ENCODE peak calls at places on chromosomes 11 and 22, in seven cellular contexts. V is osteocyte, K is body of pancreas, G is right lobe of liver, H is left ventricle myocardium inferior, U is thyroid gland, J is nephron progenitor cell. B is an unnamed sample.

GRCh38 chr22:39268645-39269044 is 23.9 kb upstream of the PDGFB start:
- DNase-seq in J (no peak), K (no peak), V (no peak), G (no peak), U (no peak), H (no peak), B (no peak)

GRCh38 chr11:102798012-102798746 is at the start of gene MMP1:
- DNase-seq in U (no peak), J (no peak), V (no peak), H (no peak), K (no peak), G (no peak), B (no peak)

GRCh38 chr11:121106812-121107211 is 5.8 kb downstream of the TECTA start:
- DNase-seq in U (no peak), V (no peak), H (no peak), K (no peak), J (no peak), G (no peak), B (no peak)

GRCh38 chr11:77506857-77507256 is 33.0 kb upstream of the PAK1 start:
- DNase-seq in H (no peak), G (no peak), V (no peak), K (no peak), J (no peak), U (no peak), B (no peak)

GRCh38 chr11:103091441-103091809 is 535 bp downstream of the DCUN1D5 start:
- DNase-seq in U (peak), G (peak), V (no peak), K (peak), J (peak), H (peak), B (peak)

GRCh38 chr22:43774318-43774717 is 37.8 kb downstream of the EFCAB6 start:
- DNase-seq in J (no peak), U (no peak), V (no peak), G (no peak), H (no peak), K (no peak), B (no peak)

GRCh38 chr11:35752115-35752514 is 89.5 kb downstream of the TRIM44 start:
- DNase-seq in V (no peak), U (no peak), J (no peak), G (no peak), H (no peak), K (no peak), B (no peak)

GRCh38 chr11:92837595-92837994 is 131.9 kb upstream of the MTNR1B start:
- DNase-seq in V (no peak), J (no peak), U (no peak), G (no peak), H (no peak), K (no peak), B (no peak)

GRCh38 chr11:57426439-57426753 is 525 bp downstream of the SLC43A3 start:
- DNase-seq in K (no peak), U (no peak), H (no peak), V (no peak), G (no peak), J (no peak), B (no peak)

GRCh38 chr11:129694538-129694937 is 121.1 kb upstream of the TMEM45B start:
- DNase-seq in U (no peak), K (no peak), H (no peak), V (peak), G (no peak), J (no peak), B (no peak)

GRCh38 chr11:2460540-2461252 is 15.9 kb downstream of the KCNQ1 start:
- DNase-seq in H (no peak), J (no peak), U (peak), K (no peak), G (no peak), V (no peak), B (no peak)

GRCh38 chr11:126025822-126026221 is 36.8 kb downstream of the CDON start:
- DNase-seq in V (no peak), U (no peak), J (no peak), K (no peak), G (no peak), H (no peak), B (no peak)

GRCh38 chr22:49807780-49808708 is 19.6 kb downstream of the BRD1 start:
- DNase-seq in U (no peak), H (no peak), K (no peak), G (no peak), V (no peak), J (no peak), B (no peak)

GRCh38 chr11:100808904-100809491 is 121.9 kb downstream of the ARHGAP42 start:
- DNase-seq in G (no peak), H (no peak), J (no peak), U (no peak), K (no peak), V (no peak), B (no peak)

GRCh38 chr22:48901324-48901723 is 926.3 kb downstream of the BRD1 start:
- DNase-seq in K (no peak), G (no peak), J (no peak), H (no peak), U (no peak), V (peak), B (no peak)

GRCh38 chr11:131025020-131025419 is 108.7 kb upstream of the SNX19 start:
- DNase-seq in K (no peak), H (no peak), J (peak), U (no peak), V (no peak), G (no peak), B (no peak)
- TF ChIP-seq CTCF in K (no peak), H (peak), J (peak), U (no peak), V (peak), G (peak), B (no peak)

DNA sequence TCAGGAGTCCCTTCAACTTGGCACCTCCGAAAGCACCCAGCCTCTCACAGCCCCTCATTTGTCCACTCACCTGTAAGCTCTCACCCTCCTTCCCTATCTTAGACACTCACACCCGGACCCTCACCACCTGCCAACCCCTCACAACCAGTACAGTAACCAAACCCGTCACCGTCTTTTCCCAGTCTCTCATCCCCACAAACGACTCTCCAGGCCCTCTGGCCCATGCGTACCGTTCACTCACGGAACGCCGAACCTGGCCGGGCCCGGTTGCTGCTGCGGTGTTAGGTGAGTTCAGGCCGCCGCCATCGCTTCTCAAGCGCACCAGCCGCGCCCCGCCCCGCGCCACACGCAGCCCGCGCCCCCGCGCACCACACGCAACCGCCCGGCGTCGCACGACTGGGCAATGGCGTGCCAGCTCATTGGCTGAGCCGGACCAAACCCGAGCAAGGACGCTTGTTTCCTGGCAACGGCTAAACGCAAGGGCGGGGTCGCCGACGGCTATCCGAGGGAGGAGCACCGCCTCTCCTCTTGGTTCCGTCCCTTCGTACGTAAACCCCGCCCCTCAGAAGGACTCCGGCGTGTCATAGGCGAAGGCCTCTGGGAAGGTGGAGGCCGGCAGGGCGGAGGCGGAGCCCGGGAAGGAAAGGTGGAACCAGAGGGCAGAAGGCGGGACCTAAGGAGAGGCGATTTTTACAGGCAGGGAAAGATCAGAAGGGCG is at the start of gene FHIP1B:
- DNase-seq in V (peak), G (peak), J (peak), K (peak), H (peak), U (peak), B (peak)
- TF ChIP-seq CTCF in V (no peak), G (no peak), J (no peak), K (no peak), H (peak), U (no peak), B (no peak)

DNA sequence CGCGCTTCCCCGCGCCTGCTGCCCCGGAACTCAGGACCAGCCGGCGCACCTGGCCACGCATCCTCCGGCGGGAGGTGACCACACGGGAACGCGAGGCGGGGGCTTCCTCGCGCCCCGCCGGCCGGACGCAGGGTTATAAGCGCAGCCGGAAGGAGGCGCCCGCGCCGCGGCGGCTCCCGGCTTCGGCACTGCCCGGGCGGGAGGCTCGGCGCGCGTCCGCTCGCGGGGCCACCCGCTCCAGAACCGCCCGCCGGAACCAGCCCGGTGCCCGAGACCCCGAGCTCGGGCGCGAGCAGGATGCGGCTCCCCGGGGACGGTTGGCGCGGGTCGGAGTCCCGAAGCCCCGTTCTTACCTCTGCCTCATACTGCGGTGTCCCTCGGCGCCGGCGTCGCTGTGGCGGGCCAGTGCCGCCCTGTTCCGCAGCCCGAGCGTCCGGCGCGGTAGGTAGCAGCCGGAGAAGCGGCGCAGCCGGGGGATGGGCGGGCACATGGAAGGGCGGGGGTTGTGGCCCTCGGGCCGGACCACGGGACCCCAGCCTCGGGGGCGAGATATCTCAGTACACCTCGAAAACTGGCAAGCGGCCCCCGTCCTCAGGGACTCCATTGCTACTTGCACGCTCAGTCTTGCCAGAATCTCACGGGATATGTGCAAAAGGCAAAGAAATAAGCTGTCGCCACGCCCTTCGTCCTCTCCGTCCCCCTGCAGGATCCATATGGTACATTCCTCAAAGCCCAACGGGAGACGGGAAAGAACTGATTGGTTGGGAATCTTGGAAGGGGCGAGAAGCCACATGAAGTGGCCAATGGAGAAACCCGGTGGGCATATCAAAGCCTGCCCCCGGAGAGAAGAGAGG is 23.1 kb downstream of the MICAL3 start:
- DNase-seq in G (peak), V (peak), H (peak), K (peak), U (peak), J (peak), B (no peak)
- TF ChIP-seq CTCF in G (peak), V (peak), H (peak), K (peak), U (peak), J (no peak), B (peak)

GRCh38 chr11:112605093-112605666 is 344.5 kb upstream of the PLET1 start:
- DNase-seq in U (no peak), V (no peak), H (no peak), K (no peak), J (no peak), G (no peak), B (no peak)
- TF ChIP-seq CTCF in U (no peak), V (no peak), H (no peak), K (no peak), J (no peak), G (no peak), B (no peak)

GRCh38 chr11:63904743-63905142 is 12.2 kb downstream of the RCOR2 start:
- DNase-seq in G (no peak), V (no peak), U (no peak), J (no peak), H (no peak), K (no peak), B (no peak)

GRCh38 chr11:63903884-63904283 is 13.1 kb downstream of the RCOR2 start:
- DNase-seq in V (no peak), H (no peak), G (no peak), U (no peak), K (no peak), J (no peak), B (no peak)

GRCh38 chr11:63897459-63898156 is 19.4 kb downstream of the RCOR2 start:
- DNase-seq in V (no peak), J (no peak), U (no peak), H (no peak), G (no peak), K (no peak), B (no peak)

GRCh38 chr11:63905179-63905578 is 11.8 kb downstream of the RCOR2 start:
- DNase-seq in V (no peak), J (no peak), K (no peak), U (no peak), H (no peak), G (no peak), B (no peak)

GRCh38 chr11:63901660-63902059 is 15.3 kb downstream of the RCOR2 start:
- DNase-seq in K (no peak), G (no peak), H (no peak), V (no peak), U (no peak), J (no peak), B (no peak)
- TF ChIP-seq CTCF in K (no peak), G (no peak), H (peak), V (no peak), U (peak), J (no peak), B (no peak)

GRCh38 chr11:110447343-110447742 is 17.6 kb downstream of the FDX1 start:
- DNase-seq in U (no peak), G (no peak), H (no peak), J (no peak), V (no peak), K (no peak), B (no peak)

GRCh38 chr11:110447897-110448522 is 18.3 kb downstream of the FDX1 start:
- DNase-seq in J (no peak), K (no peak), H (no peak), U (no peak), G (no peak), V (no peak), B (no peak)

GRCh38 chr11:110450246-110450645 is 20.5 kb downstream of the FDX1 start:
- DNase-seq in U (no peak), H (no peak), J (no peak), K (no peak), G (no peak), V (no peak), B (no peak)

GRCh38 chr11:110446594-110446993 is 16.8 kb downstream of the FDX1 start:
- DNase-seq in J (no peak), K (no peak), U (no peak), H (no peak), V (no peak), G (no peak), B (no peak)

DNA sequence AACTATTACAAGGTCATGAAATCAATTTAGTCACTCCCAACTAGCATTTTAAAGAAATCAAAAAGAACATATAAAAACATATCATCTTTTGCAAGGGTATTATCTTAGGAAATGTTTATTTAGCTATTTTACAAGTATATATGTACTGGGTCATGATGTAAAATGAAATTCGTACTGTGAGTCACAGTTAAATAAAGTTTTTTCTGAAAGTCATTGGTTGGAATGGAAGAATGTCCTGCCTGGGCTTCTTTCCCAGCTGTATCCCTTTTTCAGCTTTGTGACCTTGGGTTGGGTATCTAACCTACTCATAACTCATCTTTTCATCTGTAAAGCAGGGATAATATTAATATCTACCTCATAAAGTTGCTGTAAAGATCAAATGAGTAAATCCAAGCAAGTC is 15.7 kb downstream of the FDX1 start:
- DNase-seq in K (no peak), V (no peak), H (no peak), J (no peak), U (no peak), G (no peak), B (no peak)
- TF ChIP-seq CTCF in K (no peak), V (no peak), H (no peak), J (no peak), U (no peak), G (no peak), B (no peak)

DNA sequence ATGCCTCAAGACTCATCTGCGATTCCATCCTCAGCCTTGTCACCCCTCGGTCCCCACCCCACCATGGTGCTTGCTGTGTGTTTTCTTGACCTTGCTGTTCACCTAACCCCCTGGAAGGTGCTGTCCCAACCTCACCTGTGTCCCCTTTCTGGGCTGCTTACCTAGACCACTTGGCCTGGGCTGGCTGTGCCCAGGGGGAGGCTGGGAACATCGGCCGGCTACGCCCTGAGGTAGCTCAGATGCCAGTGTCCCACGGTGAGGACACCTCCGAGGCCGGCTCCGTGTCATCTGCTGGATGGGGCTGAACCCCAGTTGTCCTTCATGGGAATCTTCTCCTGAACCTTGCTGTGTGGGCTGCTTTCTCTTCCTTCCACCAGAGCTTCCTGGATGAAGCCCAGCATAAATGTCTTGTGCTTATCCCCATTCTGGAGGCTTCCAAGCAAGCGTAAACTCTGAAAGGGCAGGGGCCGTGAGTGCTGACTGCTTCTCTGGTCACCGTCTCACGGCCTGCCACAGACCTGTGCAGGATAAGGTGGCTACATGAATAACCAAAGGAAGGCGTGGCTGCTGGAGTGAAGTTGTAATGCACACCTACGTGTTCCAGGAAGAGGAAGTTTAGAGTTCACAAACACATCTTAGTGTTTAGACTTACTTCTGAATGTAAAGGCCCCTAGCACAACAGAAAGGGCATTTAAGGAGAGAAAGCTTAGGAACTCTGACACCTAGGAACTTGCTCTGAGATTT is 724.3 kb downstream of the TBC1D22A start:
- DNase-seq in J (no peak), V (no peak), K (no peak), H (no peak), U (peak), G (no peak), B (no peak)
- TF ChIP-seq CTCF in J (no peak), V (no peak), K (no peak), H (no peak), U (no peak), G (no peak), B (no peak)

GRCh38 chr11:18270102-18270501 is 4.0 kb downstream of the SAA1 start:
- DNase-seq in U (no peak), J (no peak), G (no peak), V (no peak), K (no peak), H (no peak), B (no peak)
- TF ChIP-seq CTCF in U (no peak), J (no peak), G (peak), V (no peak), K (no peak), H (no peak), B (no peak)

GRCh38 chr11:41246399-41246745 is 213.1 kb downstream of the LRRC4C start:
- DNase-seq in K (no peak), H (no peak), U (peak), V (no peak), G (no peak), J (no peak), B (no peak)

GRCh38 chr11:41250408-41250807 is 209.0 kb downstream of the LRRC4C start:
- DNase-seq in G (no peak), U (no peak), K (no peak), J (no peak), H (no peak), V (no peak), B (no peak)

GRCh38 chr11:41245184-41245583 is 214.3 kb downstream of the LRRC4C start:
- DNase-seq in K (no peak), J (no peak), G (no peak), H (no peak), U (peak), V (no peak), B (peak)

GRCh38 chr11:41245704-41246398 is 213.6 kb downstream of the LRRC4C start:
- DNase-seq in J (no peak), K (no peak), V (no peak), U (peak), H (no peak), G (peak), B (peak)
- TF ChIP-seq CTCF in J (no peak), K (no peak), V (no peak), U (no peak), H (peak), G (peak), B (no peak)